ENCODE peak calls at places on chromosomes 6 and 20, in seven cellular contexts. One of them, this sample, is unnamed.

GRCh38 chr6:36616888-36617521 is 22.8 kb downstream of the SRSF3 start:
- DNase-seq in iris pigment epithelial cell: no peak
- DNase-seq in HTR-8/SVneo: no peak
- DNase-seq in esophagus squamous epithelium: no peak
- DNase-seq in anterior cingulate cortex: no peak
- DNase-seq in Right ventricle myocardium inferior: no peak
- DNase-seq in IMR-90: no peak
- DNase-seq in this sample: peak

GRCh38 chr6:12009904-12010634 is 2.0 kb upstream of the HIVEP1 start:
- DNase-seq in iris pigment epithelial cell: peak
- DNase-seq in HTR-8/SVneo: no peak
- DNase-seq in esophagus squamous epithelium: no peak
- DNase-seq in anterior cingulate cortex: no peak
- DNase-seq in Right ventricle myocardium inferior: no peak
- DNase-seq in IMR-90: peak
- DNase-seq in this sample: no peak

GRCh38 chr6:21915707-21916399 is 322.3 kb downstream of the SOX4 start:
- DNase-seq in iris pigment epithelial cell: peak
- DNase-seq in HTR-8/SVneo: peak
- DNase-seq in esophagus squamous epithelium: no peak
- DNase-seq in anterior cingulate cortex: peak
- DNase-seq in Right ventricle myocardium inferior: no peak
- DNase-seq in IMR-90: peak
- DNase-seq in this sample: no peak

GRCh38 chr6:2830183-2830582 is 11.5 kb downstream of the SERPINB1 start:
- DNase-seq in iris pigment epithelial cell: no peak
- DNase-seq in HTR-8/SVneo: no peak
- DNase-seq in esophagus squamous epithelium: no peak
- DNase-seq in anterior cingulate cortex: no peak
- DNase-seq in Right ventricle myocardium inferior: no peak
- DNase-seq in IMR-90: no peak
- DNase-seq in this sample: no peak

GRCh38 chr6:15527838-15528617 is 134.8 kb downstream of the DTNBP1 start:
- DNase-seq in iris pigment epithelial cell: peak
- DNase-seq in HTR-8/SVneo: no peak
- DNase-seq in esophagus squamous epithelium: no peak
- DNase-seq in anterior cingulate cortex: no peak
- DNase-seq in Right ventricle myocardium inferior: no peak
- DNase-seq in IMR-90: peak
- DNase-seq in this sample: no peak

GRCh38 chr6:137792160-137793033 is 74.7 kb upstream of the TNFAIP3 start:
- DNase-seq in iris pigment epithelial cell: no peak
- DNase-seq in HTR-8/SVneo: no peak
- DNase-seq in esophagus squamous epithelium: no peak
- DNase-seq in anterior cingulate cortex: no peak
- DNase-seq in Right ventricle myocardium inferior: no peak
- DNase-seq in IMR-90: no peak
- DNase-seq in this sample: no peak

GRCh38 chr6:30101939-30102700 is 10.8 kb downstream of the TRIM31 start:
- DNase-seq in iris pigment epithelial cell: peak
- DNase-seq in HTR-8/SVneo: peak
- DNase-seq in esophagus squamous epithelium: peak
- DNase-seq in anterior cingulate cortex: peak
- DNase-seq in Right ventricle myocardium inferior: peak
- DNase-seq in IMR-90: peak
- DNase-seq in this sample: peak

GRCh38 chr6:45255434-45255833 is 72.7 kb upstream of the RUNX2 start:
- DNase-seq in iris pigment epithelial cell: no peak
- DNase-seq in HTR-8/SVneo: no peak
- DNase-seq in esophagus squamous epithelium: no peak
- DNase-seq in anterior cingulate cortex: no peak
- DNase-seq in Right ventricle myocardium inferior: no peak
- DNase-seq in IMR-90: no peak
- DNase-seq in this sample: no peak

GRCh38 chr20:6886065-6886729 is 118.7 kb downstream of the BMP2 start:
- DNase-seq in iris pigment epithelial cell: peak
- DNase-seq in HTR-8/SVneo: no peak
- DNase-seq in esophagus squamous epithelium: no peak
- DNase-seq in anterior cingulate cortex: no peak
- DNase-seq in Right ventricle myocardium inferior: no peak
- DNase-seq in IMR-90: no peak
- DNase-seq in this sample: no peak

GRCh38 chr20:709421-709820 is 33.8 kb upstream of the SCRT2 start:
- DNase-seq in iris pigment epithelial cell: no peak
- DNase-seq in HTR-8/SVneo: no peak
- DNase-seq in esophagus squamous epithelium: no peak
- DNase-seq in anterior cingulate cortex: no peak
- DNase-seq in Right ventricle myocardium inferior: no peak
- DNase-seq in IMR-90: no peak
- DNase-seq in this sample: no peak

GRCh38 chr20:9081423-9081966 is 12.6 kb downstream of the PLCB4 start:
- DNase-seq in iris pigment epithelial cell: no peak
- DNase-seq in HTR-8/SVneo: no peak
- DNase-seq in esophagus squamous epithelium: no peak
- DNase-seq in anterior cingulate cortex: no peak
- DNase-seq in Right ventricle myocardium inferior: no peak
- DNase-seq in IMR-90: peak
- DNase-seq in this sample: no peak

GRCh38 chr6:149235130-149235561 is 82.4 kb upstream of the TAB2 start:
- DNase-seq in iris pigment epithelial cell: peak
- DNase-seq in HTR-8/SVneo: peak
- DNase-seq in esophagus squamous epithelium: no peak
- DNase-seq in anterior cingulate cortex: no peak
- DNase-seq in Right ventricle myocardium inferior: no peak
- DNase-seq in IMR-90: peak
- DNase-seq in this sample: no peak